ENCODE peak calls at places on chromosome 1, in five cellular contexts. E is right atrium auricular region, V is GM23248, W is uterus, O is neural progenitor cell. X is an unnamed sample.

GRCh38 chr1:35833424-35833823 is 25.6 kb downstream of the AGO4 start:
- DNase-seq in W (no peak), V (no peak), O (no peak), E (no peak), X (no peak)

GRCh38 chr1:13701274-13701650 is 1.3 kb downstream of the PRDM2 start:
- DNase-seq in W (no peak), E (no peak), O (no peak), V (peak), X (no peak)

GRCh38 chr1:99682291-99682751 is 36.4 kb downstream of the PALMD start:
- DNase-seq in V (peak), W (no peak), O (no peak), E (no peak), X (no peak)

GRCh38 chr1:40662864-40663263 is 2.6 kb downstream of the RIMS3 start:
- DNase-seq in W (no peak), E (no peak), O (no peak), V (peak), X (no peak)

GRCh38 chr1:153962088-153963029 is 978 bp downstream of the SLC39A1 start:
- DNase-seq in V (peak), W (peak), O (no peak), E (peak), X (peak)

GRCh38 chr1:206982216-206982615 is 12.0 kb upstream of the FCAMR start:
- DNase-seq in E (no peak), O (peak), W (no peak), V (peak), X (no peak)

GRCh38 chr1:232952514-232953175 is 2.2 kb downstream of the NTPCR start:
- DNase-seq in V (peak), W (no peak), O (peak), E (no peak), X (no peak)

GRCh38 chr1:188128761-188129160 is 1300.0 kb downstream of the PLA2G4A start:
- DNase-seq in V (peak), E (no peak), O (no peak), W (no peak), X (no peak)

GRCh38 chr1:203216274-203217138 is 13.0 kb downstream of the CHIT1 start:
- DNase-seq in E (no peak), W (peak), V (peak), O (peak), X (peak)

GRCh38 chr1:230359992-230360391 is 66.1 kb downstream of the PGBD5 start:
- DNase-seq in W (no peak), V (peak), O (no peak), E (no peak), X (no peak)

GRCh38 chr1:182783068-182783467 is 6.5 kb upstream of the NPL start:
- DNase-seq in O (peak), V (no peak), W (no peak), E (no peak), X (no peak)

GRCh38 chr1:15933684-15934083 is 42.2 kb downstream of the ZBTB17 start:
- DNase-seq in E (no peak), W (no peak), V (no peak), O (no peak), X (no peak)

GRCh38 chr1:220825819-220826551 is 39.3 kb downstream of the MTARC1 start:
- DNase-seq in W (no peak), V (peak), E (no peak), O (no peak), X (no peak)

GRCh38 chr1:3638676-3639075 is 11.2 kb downstream of the WRAP73 start:
- DNase-seq in W (no peak), E (no peak), O (no peak), V (no peak), X (no peak)

GRCh38 chr1:201475915-201476669 is 7.1 kb upstream of the PHLDA3 start:
- DNase-seq in V (no peak), W (no peak), O (no peak), E (no peak), X (no peak)

GRCh38 chr1:73673980-73674379 is 524.0 kb downstream of the LRRIQ3 start:
- DNase-seq in O (peak), E (no peak), W (no peak), V (no peak), X (no peak)

GRCh38 chr1:50471967-50472366 is 48.7 kb upstream of the DMRTA2 start:
- DNase-seq in O (peak), V (no peak), E (no peak), W (no peak), X (no peak)

GRCh38 chr1:109275706-109276345 is 7.1 kb downstream of the PSRC1 start:
- DNase-seq in O (no peak), V (peak), W (no peak), E (no peak), X (no peak)

GRCh38 chr1:117611894-117612481 is 6.1 kb downstream of the TENT5C start:
- DNase-seq in E (no peak), W (no peak), O (no peak), V (no peak), X (peak)

GRCh38 chr1:54610048-54610447 is 13.3 kb downstream of the FAM151A start:
- DNase-seq in E (no peak), W (peak), O (peak), V (peak), X (peak)

GRCh38 chr1:54609301-54609921 is 13.9 kb downstream of the FAM151A start:
- DNase-seq in O (no peak), W (peak), V (no peak), E (no peak), X (peak)

GRCh38 chr1:54611621-54612020 is 11.7 kb downstream of the FAM151A start:
- DNase-seq in V (no peak), E (no peak), O (no peak), W (peak), X (no peak)

GRCh38 chr1:54608561-54609230 is 14.6 kb downstream of the FAM151A start:
- DNase-seq in O (no peak), W (peak), E (no peak), V (no peak), X (no peak)

DNA sequence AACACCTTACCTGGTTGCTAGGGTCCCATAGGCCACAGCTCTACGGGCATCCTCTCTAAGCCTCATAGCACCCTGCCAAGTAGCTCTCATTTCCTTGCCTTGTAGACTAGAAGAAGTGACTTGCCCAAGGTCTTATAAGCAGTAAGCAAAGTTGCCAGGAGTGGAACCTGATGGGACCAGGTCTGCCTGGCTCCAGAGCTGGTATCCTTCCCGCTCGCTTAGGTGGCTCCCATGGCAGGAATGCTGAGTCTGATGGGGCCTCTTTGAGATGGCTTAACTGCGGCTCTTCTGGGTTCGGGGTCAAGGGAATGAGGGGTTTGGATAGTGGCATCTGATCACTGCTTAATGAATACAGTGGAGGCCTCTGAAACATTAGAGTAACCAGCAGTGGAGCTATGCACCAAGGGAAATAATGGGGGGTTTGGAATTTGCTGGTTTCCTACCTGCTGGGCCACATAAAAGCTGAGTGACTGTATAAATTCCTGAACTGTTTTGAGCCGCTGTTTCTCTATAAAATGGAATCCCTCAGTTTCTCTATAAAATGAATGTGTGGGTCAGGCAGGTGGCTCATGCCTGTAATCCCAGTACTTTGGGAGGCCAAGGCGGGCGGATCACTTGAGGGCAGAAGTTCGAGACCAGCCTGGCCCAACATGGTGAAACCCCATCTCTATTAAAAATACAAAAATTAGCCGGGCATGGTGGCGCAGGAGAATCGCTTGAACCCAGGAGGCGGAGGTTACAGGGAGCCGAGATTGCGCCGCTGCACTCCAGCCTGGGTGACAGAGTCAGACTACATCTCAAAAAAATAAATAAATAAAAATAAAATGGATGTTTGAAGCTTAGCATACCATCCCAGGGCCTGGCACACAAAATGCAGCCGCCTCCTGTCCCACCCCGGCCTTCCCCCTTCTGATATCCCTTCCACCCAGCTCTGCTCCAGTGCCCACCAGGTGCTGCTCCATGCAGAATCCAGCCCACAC is 12.4 kb downstream of the FAM151A start:
- DNase-seq in V (no peak), W (peak), E (no peak), O (peak), X (peak)
- H3K27ac ChIP-seq in V (no peak), W (no peak), E (no peak), O (no peak), X (no peak)

DNA sequence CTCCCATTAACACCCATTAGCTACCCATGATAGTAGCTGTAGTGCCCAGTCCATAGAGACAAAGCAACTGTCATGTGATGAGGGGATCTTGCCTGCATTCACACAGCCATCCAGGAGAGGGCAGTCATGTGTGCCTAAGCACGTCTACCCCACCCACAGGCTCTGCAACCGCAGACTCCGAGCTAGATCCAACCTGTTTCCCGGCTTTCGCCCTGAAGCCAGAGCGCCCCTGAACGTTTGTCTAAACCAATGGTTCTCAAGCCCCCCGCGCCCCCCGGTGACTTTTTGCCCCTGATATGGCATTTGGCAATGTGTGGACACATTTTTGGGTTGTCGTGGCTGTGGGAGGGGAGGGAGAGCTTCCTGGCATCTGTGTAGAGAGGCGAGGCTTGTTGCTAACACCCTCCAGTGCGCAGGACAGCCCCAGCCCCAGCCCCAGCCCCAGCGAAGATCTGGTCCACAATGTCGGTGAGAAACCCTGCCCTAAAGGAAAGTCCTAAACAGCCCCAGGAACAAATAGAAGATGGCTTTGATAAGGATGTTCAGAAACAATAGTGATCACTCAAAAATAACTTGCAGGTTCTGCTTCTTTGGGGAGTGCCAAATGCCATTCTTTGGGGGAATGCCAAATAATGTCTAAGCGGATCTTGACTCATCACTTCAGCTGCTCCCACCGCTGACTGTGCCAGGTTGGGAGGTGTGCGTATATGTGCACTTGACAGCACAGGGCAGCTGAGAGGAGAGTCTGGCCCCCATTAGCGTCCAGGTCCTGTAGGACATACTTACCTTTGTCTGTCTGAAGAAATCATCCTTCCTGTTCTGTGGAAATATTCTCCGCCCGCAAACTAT is 34.5 kb downstream of the SLC44A3 start:
- DNase-seq in O (peak), E (peak), V (peak), W (peak), X (peak)
- H3K27ac ChIP-seq in O (no peak), E (peak), V (peak), W (peak), X (peak)

GRCh38 chr1:165884009-165884689 is 56.7 kb downstream of the UCK2 start:
- DNase-seq in E (no peak), V (no peak), O (no peak), W (no peak), X (no peak)

GRCh38 chr1:165884690-165885304 is 57.4 kb downstream of the UCK2 start:
- DNase-seq in W (no peak), O (peak), E (no peak), V (no peak), X (no peak)

GRCh38 chr1:165886193-165886592 is 58.8 kb downstream of the UCK2 start:
- DNase-seq in V (no peak), E (no peak), O (no peak), W (no peak), X (no peak)

GRCh38 chr1:165886988-165887387 is 59.6 kb downstream of the UCK2 start:
- DNase-seq in E (no peak), W (no peak), V (no peak), O (no peak), X (no peak)

DNA sequence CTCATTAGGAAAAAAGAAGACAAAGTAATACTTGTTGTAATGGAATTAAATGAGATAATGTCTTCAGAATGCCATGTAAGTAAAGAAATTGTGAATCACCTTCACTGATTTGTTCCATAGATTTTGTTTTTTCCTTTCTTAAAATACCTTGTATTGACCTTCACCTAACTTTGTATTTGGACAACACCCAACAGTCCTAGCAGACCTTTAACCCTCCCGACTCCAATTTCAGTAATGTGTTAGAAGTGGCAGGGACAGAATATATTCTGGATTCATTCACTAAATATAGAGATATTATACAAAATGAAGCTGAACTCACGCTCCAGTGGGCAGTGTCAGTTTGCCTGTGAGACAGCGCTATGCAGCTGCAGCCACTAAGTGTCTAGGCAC is 57.9 kb downstream of the UCK2 start:
- DNase-seq in E (no peak), V (no peak), W (no peak), O (no peak), X (no peak)
- H3K27ac ChIP-seq in E (no peak), V (no peak), W (no peak), O (no peak), X (no peak)

DNA sequence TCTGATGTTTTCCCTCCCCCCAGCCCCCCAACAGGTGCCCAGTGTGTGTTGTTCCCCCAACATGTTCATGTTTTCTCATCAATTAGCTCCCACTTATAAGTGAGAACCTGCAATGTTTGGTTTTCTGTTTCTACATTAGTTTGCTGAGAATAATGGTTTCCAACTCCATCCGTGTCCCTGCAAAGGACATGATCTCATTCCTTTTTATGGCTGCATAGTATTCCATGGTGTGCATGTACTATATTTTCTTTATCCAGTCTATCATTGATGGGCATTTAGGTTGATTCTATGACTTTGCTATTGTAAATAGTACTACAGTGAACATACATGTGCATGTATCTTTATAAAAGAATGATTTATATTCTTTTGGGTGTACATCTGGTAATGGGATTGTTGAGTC is 24.6 kb downstream of the ZNF678 start:
- DNase-seq in O (no peak), E (no peak), V (no peak), W (no peak), X (no peak)
- H3K27ac ChIP-seq in O (no peak), E (no peak), V (no peak), W (no peak), X (no peak)

GRCh38 chr1:6029351-6029750 is 16.3 kb upstream of the KCNAB2 start:
- DNase-seq in W (no peak), O (no peak), V (no peak), E (no peak), X (no peak)
- H3K27ac ChIP-seq in W (no peak), O (no peak), V (no peak), E (no peak), X (no peak)

GRCh38 chr1:9655127-9655723 is 3.7 kb downstream of the PIK3CD start:
- DNase-seq in E (no peak), O (no peak), W (no peak), V (no peak), X (no peak)
- H3K27ac ChIP-seq in E (no peak), O (no peak), W (no peak), V (no peak), X (no peak)

GRCh38 chr1:185646202-185646683 is 87.9 kb upstream of the HMCN1 start:
- DNase-seq in O (peak), E (no peak), V (peak), W (peak), X (peak)
- H3K27ac ChIP-seq in O (peak), E (peak), V (peak), W (no peak), X (peak)

GRCh38 chr1:219174672-219175564 is 1.2 kb downstream of the LYPLAL1 start:
- DNase-seq in O (peak), V (peak), W (peak), E (no peak), X (no peak)

GRCh38 chr1:219172821-219173220 is 857 bp upstream of the LYPLAL1 start:
- DNase-seq in V (no peak), E (no peak), W (no peak), O (no peak), X (no peak)

GRCh38 chr1:219173758-219174671 is at the start of gene LYPLAL1:
- DNase-seq in W (peak), V (peak), O (peak), E (peak), X (peak)

GRCh38 chr1:219171192-219171935 is 2.3 kb upstream of the LYPLAL1 start:
- DNase-seq in E (no peak), W (no peak), V (peak), O (no peak), X (no peak)

GRCh38 chr1:219173434-219173757 is 282 bp upstream of the LYPLAL1 start:
- DNase-seq in O (no peak), V (no peak), W (no peak), E (no peak), X (no peak)
- H3K27ac ChIP-seq in O (no peak), V (peak), W (peak), E (peak), X (peak)